ENCODE peak calls at places on chromosomes 12 and 14, in six cellular contexts. W is mesendoderm, L is mesenchymal stem cell, T is IMR-90, N is H9, Z is H1. G is an unnamed sample.

GRCh38 chr12:60494249-60494648 is 898.4 kb downstream of the SLC16A7 start:
- DNase-seq in Z (no peak), W (peak), L (peak), N (no peak), T (peak), G (no peak)

GRCh38 chr14:65961004-65961403 is 525.2 kb upstream of the CCDC196 start:
- DNase-seq in Z (peak), N (peak), W (peak), L (peak), T (peak), G (peak)

GRCh38 chr14:72708708-72709475 is 185.0 kb downstream of the DPF3 start:
- DNase-seq in T (no peak), N (peak), Z (no peak), L (no peak), W (peak), G (peak)

GRCh38 chr14:53331247-53331646 is 178.1 kb upstream of the DDHD1 start:
- DNase-seq in W (no peak), N (no peak), T (peak), L (peak), Z (no peak), G (no peak)

GRCh38 chr14:23182372-23183014 is 967 bp downstream of the SLC7A8 start:
- DNase-seq in N (peak), Z (peak), T (no peak), L (no peak), W (peak), G (no peak)

GRCh38 chr14:34741840-34742239 is 27.4 kb upstream of the CFL2 start:
- DNase-seq in T (no peak), Z (no peak), W (no peak), L (no peak), N (no peak), G (no peak)

GRCh38 chr12:122651520-122652224 is 51.5 kb downstream of the HCAR2 start:
- DNase-seq in Z (no peak), N (no peak), T (no peak), W (no peak), L (no peak), G (no peak)

GRCh38 chr12:32754101-32754500 is 1.6 kb downstream of the YARS2 start:
- DNase-seq in W (peak), N (no peak), Z (no peak), T (no peak), L (no peak), G (no peak)

GRCh38 chr14:78425332-78425731 is 255.2 kb downstream of the NRXN3 start:
- DNase-seq in L (no peak), N (no peak), W (peak), T (no peak), Z (no peak), G (no peak)

GRCh38 chr12:110200124-110200417 is 75.9 kb downstream of the IFT81 start:
- DNase-seq in N (no peak), T (peak), W (no peak), L (peak), Z (no peak), G (no peak)

GRCh38 chr12:55797068-55797467 is 20.5 kb downstream of the SARNP start:
- DNase-seq in L (peak), T (peak), W (peak), Z (no peak), N (no peak), G (peak)

GRCh38 chr14:95475540-95476240 is 40.8 kb downstream of the SYNE3 start:
- DNase-seq in L (no peak), N (no peak), Z (no peak), W (peak), T (no peak), G (no peak)

GRCh38 chr14:91317381-91318313 is 73.1 kb upstream of the GPR68 start:
- DNase-seq in T (no peak), N (no peak), L (no peak), W (no peak), Z (no peak), G (no peak)

GRCh38 chr12:52058631-52059324 is 7.5 kb downstream of the NR4A1 start:
- DNase-seq in N (no peak), L (peak), W (no peak), T (peak), Z (no peak), G (no peak)

GRCh38 chr14:103502877-103503276 is 19.8 kb downstream of the CKB start:
- DNase-seq in W (no peak), L (no peak), Z (no peak), N (no peak), T (no peak), G (no peak)

GRCh38 chr12:28035483-28035882 is 63.0 kb upstream of the PTHLH start:
- DNase-seq in Z (no peak), W (peak), L (peak), N (no peak), T (peak), G (no peak)

GRCh38 chr14:74502236-74503019 is 8.9 kb downstream of the ISCA2 start:
- DNase-seq in L (peak), Z (no peak), W (peak), N (peak), T (peak), G (no peak)

GRCh38 chr12:64051057-64051456 is 171.0 kb downstream of the KICS2 start:
- DNase-seq in W (no peak), N (no peak), L (no peak), T (no peak), Z (no peak), G (no peak)

GRCh38 chr14:82676403-82676802 is 1142.8 kb upstream of the SEL1L start:
- DNase-seq in Z (no peak), L (no peak), T (no peak), N (no peak), W (no peak), G (no peak)
- H2BK15ac ChIP-seq in Z (no peak), L (no peak), T (no peak), N (no peak), W (no peak), G (no peak)

GRCh38 chr14:61460853-61461611 is 139.7 kb downstream of the PRKCH start:
- DNase-seq in L (no peak), Z (no peak), W (peak), N (no peak), T (peak), G (no peak)
- H3K18ac ChIP-seq in L (no peak), Z (no peak), W (no peak), N (no peak), T (no peak), G (no peak)

GRCh38 chr12:7112041-7112440 is 3.0 kb upstream of the C1RL start:
- DNase-seq in L (no peak), T (no peak), Z (no peak), N (no peak), W (no peak), G (no peak)

GRCh38 chr12:7116196-7116595 is 7.2 kb upstream of the C1RL start:
- DNase-seq in T (no peak), N (no peak), W (no peak), L (no peak), Z (no peak), G (no peak)

GRCh38 chr12:7113389-7113871 is 4.4 kb upstream of the C1RL start:
- DNase-seq in T (peak), L (peak), N (no peak), W (peak), Z (no peak), G (no peak)

GRCh38 chr12:7114851-7115250 is 5.8 kb upstream of the C1RL start:
- DNase-seq in Z (no peak), N (no peak), T (no peak), L (no peak), W (no peak), G (no peak)

DNA sequence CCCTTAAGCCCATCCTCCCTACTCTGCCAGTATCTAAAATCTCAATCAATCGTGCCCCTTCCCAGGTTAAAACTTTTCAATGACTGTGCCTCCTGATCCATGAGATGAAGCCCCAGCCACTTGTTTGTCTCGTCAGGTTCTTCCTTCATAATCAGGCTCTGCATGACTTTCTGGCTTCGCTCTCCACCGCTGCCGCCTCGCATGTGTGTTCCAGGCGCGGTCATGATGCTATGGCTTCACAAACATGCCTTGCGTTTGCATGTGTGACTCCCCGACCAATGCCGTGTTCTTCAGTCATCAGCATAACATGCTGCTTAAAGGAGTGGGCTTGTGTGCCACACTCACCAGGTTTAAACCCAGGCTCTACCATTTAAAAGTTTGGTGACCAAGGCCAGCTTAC is 5.0 kb upstream of the C1RL start:
- DNase-seq in W (no peak), N (no peak), T (no peak), Z (no peak), L (no peak), G (no peak)
- H2BK15ac ChIP-seq in W (no peak), N (no peak), T (no peak), Z (no peak), L (no peak), G (no peak)

GRCh38 chr14:58954052-58954451 is 234.4 kb upstream of the DAAM1 start:
- DNase-seq in N (no peak), W (no peak), Z (no peak), L (no peak), T (no peak), G (no peak)

GRCh38 chr14:58950555-58950954 is 237.9 kb upstream of the DAAM1 start:
- DNase-seq in Z (no peak), W (no peak), T (no peak), L (no peak), N (no peak), G (no peak)

GRCh38 chr14:58955294-58955821 is 233.1 kb upstream of the DAAM1 start:
- DNase-seq in Z (no peak), W (peak), N (no peak), L (peak), T (peak), G (no peak)

DNA sequence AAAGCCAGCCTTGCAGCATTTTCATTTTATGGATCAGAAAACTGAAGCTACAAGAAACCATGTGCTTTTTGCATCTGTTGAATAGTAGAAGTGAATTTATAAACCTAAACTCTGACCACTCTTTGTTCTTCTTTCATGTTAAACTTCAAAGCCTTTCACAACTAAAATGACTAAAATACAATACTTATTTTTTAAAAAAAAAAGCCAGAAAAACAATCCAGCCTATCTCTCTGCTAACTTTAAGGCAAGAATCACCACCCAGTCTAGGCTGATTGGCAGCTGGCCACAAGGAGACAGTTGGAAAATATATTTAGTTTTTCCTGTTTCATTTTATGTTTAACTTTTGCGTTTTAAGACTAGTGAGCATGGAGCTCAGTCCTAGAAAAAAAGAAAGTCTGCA is 233.6 kb upstream of the DAAM1 start:
- DNase-seq in T (no peak), Z (no peak), W (no peak), L (no peak), N (no peak), G (no peak)
- H3K18ac ChIP-seq in T (no peak), Z (no peak), W (peak), L (no peak), N (no peak), G (no peak)

DNA sequence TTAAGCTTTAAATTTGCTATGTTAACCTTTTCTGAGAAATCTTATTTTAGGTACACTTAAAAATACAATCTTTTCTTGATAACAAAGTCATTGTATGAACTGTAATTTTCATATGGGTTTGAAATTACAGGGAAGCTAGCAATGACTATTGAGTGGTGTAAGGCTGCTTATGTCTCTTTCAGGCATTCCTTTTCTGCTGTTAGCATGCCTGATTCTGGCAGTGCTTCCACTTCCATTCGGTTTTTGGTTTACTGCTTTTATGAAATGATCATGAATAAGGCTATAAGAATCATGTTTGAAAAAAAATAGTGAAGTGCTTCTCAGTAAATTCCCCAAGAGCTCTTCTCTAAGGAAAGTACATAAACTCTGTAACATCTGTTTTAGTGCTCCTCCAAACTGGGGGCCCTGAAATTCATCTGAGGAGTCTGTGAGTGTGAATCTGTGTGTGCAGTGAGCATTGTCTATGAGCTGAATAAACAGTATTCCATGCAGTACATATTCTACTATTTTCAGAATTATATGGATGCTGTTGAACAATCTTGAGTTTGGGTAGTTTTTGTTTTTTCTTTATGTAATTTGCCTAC is 434.0 kb upstream of the RGS6 start:
- DNase-seq in N (no peak), Z (no peak), T (peak), L (no peak), W (no peak), G (no peak)
- H2BK15ac ChIP-seq in N (no peak), Z (no peak), T (no peak), L (no peak), W (no peak), G (no peak)

DNA sequence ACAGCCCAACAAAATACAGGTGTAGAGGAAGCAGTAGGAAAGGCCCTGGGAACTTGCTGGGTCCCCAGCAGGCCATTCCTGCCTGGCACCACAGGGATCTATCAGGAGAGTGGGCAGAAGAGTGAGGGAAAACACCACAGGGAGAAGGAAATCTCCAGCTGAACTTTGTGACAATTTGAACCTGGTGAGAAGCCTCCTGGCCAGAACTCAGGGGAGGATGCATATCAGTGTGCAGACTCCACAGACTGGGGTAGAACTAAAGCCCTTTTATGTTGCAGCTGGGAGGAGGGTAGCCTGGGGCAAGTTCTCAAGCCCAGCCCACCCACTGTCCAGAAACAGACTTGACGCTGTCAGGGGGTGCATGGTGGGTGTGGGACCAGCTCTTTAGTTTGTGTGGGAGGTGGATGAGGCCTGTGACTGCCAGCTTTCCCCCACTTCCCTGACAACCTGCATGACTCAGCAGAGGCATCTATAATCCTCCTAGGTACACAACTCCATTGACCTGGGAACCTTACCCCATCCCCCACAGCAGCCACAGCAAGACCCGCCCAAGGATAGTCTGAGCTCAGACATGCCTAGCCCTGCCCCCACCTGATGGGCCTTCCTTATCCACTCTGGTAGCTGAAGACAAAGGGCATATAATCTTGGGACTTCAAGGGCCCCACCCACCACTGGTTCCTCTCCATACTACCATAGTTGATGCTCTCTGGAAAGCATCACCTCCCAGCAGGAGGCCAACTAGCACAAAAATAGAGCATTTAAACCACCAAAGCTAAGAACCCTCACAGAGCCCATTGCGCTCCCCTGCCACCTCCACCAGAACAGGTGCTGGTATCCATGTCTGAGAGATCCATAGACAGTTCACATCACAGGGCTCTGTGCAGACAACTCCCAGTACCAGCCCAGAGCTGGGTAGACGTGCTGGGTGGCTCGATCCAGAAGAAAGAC is 28.9 kb downstream of the PNN start:
- DNase-seq in W (peak), Z (peak), L (no peak), T (no peak), N (peak), G (no peak)
- H3K18ac ChIP-seq in W (peak), Z (peak), L (no peak), T (no peak), N (no peak), G (peak)

DNA sequence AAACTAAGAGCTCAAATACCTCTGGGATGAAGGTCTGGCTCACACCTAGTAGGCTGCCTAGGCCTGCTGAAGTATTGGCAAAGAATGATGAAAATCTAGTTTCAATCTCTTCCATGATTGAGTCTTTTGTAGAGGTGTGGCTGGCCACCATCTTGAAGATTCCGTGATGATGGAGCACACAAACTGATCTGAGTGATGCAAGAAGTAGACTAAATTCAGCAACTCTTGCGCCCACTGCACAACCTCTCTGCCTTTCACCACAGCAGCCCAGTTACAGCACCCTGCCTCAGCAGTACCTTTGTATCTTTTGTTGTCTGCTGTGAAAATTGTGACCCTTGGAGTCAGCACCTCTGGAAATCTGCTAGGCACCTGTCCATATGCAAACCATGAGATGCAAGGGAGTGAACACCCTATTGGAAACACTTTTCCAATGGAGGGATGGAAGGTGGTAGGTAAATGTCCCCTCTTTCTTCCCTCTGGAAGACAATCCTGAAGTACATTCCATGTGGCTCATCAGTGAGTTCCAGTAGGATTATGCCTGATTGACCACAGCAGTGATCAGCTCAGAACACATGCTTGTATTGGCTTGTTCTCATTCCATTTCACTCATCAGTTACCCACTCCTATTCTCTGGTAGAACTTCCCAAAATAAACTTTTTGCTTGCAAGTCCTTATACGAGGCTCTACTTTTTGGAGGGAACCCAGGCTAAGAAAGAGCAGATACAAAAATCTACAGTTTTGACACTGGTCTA is 58.6 kb downstream of the BTBD7 start:
- DNase-seq in T (no peak), Z (no peak), L (no peak), N (no peak), W (no peak), G (no peak)
- H2BK15ac ChIP-seq in T (no peak), Z (no peak), L (no peak), N (no peak), W (no peak), G (no peak)

GRCh38 chr12:108845696-108846095 is 11.7 kb downstream of the SSH1 start:
- DNase-seq in T (no peak), W (no peak), N (no peak), L (no peak), Z (no peak), G (no peak)
- H3K18ac ChIP-seq in T (no peak), W (no peak), N (no peak), L (no peak), Z (no peak), G (no peak)